ENCODE peak calls at places on chromosomes 4 and X, in six cellular contexts. O is T-helper 2 cell, V is T-cell, W is anterior cingulate cortex, G is retina, L is 8988T. C is an unnamed sample.

GRCh38 chrX:108664701-108665100 is 71.7 kb downstream of the IRS4 start:
- DNase-seq in O (no peak), V (no peak), W (no peak), G (no peak), L (no peak), C (no peak)

GRCh38 chr4:79421483-79421882 is 13.5 kb upstream of the GK2 start:
- DNase-seq in O (no peak), V (no peak), W (no peak), G (no peak), L (no peak), C (no peak)

GRCh38 chr4:2341261-2341841 is 77.1 kb downstream of the ZFYVE28 start:
- DNase-seq in O (no peak), V (no peak), W (no peak), G (no peak), L (no peak), C (no peak)

GRCh38 chrX:8484360-8484759 is 19.7 kb downstream of the VCX3B start:
- DNase-seq in O (no peak), V (no peak), W (no peak), G (no peak), L (no peak), C (no peak)

GRCh38 chr4:186472948-186473347 is 82.4 kb downstream of the MTNR1A start:
- DNase-seq in O (no peak), V (no peak), W (no peak), G (peak; percentile 48), L (no peak), C (no peak)

GRCh38 chr4:147737623-147738022 is 5.7 kb downstream of the ARHGAP10 start:
- DNase-seq in O (no peak), V (no peak), W (no peak), G (peak; percentile 24), L (no peak), C (no peak)

GRCh38 chr4:152039085-152039484 is 278.3 kb upstream of the GATB start:
- DNase-seq in O (no peak), V (no peak), W (no peak), G (no peak), L (no peak), C (no peak)

GRCh38 chr4:53916431-53916889 is 147.9 kb downstream of the CHIC2 start:
- DNase-seq in O (no peak), V (no peak), W (no peak), G (no peak), L (no peak), C (no peak)

GRCh38 chr4:169418846-169419245 is 148.1 kb upstream of the SH3RF1 start:
- DNase-seq in O (no peak), V (no peak), W (no peak), G (no peak), L (no peak), C (no peak)

GRCh38 chr4:33086351-33086900 is 2366.3 kb downstream of the PCDH7 start:
- DNase-seq in O (no peak), V (no peak), W (no peak), G (no peak), L (no peak), C (no peak)

GRCh38 chrX:154020500-154021115 is 906 bp upstream of the IRAK1 start:
- DNase-seq in O (peak; percentile 38), V (no peak), W (no peak), G (no peak), L (no peak), C (no peak)

GRCh38 chr4:184826315-184827266 is 823 bp upstream of the ACSL1 start:
- DNase-seq in O (peak; percentile 60), V (peak; percentile 36), W (no peak), G (peak; percentile 88), L (no peak), C (no peak)

GRCh38 chrX:19063030-19063429 is 59.2 kb downstream of the ADGRG2 start:
- DNase-seq in O (no peak), V (no peak), W (no peak), G (no peak), L (no peak), C (no peak)

C was measured in NCI-H2227 treated with DMSO at 0.1 percent for 48 hours.